ENCODE peak calls at places on chromosomes 6 and 20, in five cellular contexts. W is dorsolateral prefrontal cortex, M is NCI-H2081, E is retina, B is neural progenitor cell. D is an unnamed sample.

GRCh38 chr6:42979523-42980177 is 669 bp upstream of the PEX6 start:
- DNase-seq in W (no peak), E (no peak), B (no peak), M (no peak), D (no peak)

GRCh38 chr6:140921366-140922226 is 1211.1 kb upstream of the GJE1 start:
- DNase-seq in B (peak; percentile 58), W (no peak), E (no peak), M (no peak), D (peak; percentile 70)

GRCh38 chr6:14612016-14612415 is 494.4 kb downstream of the CD83 start:
- DNase-seq in B (no peak), W (no peak), E (no peak), M (no peak), D (no peak)

GRCh38 chr6:9825526-9825925 is 589.3 kb downstream of the TFAP2A start:
- DNase-seq in B (no peak), E (no peak), W (no peak), M (no peak), D (no peak)

GRCh38 chr6:79656134-79656533 is 25.0 kb downstream of the SH3BGRL2 start:
- DNase-seq in E (no peak), B (no peak), M (no peak), W (no peak), D (no peak)

GRCh38 chr6:141415896-141416295 is 716.8 kb upstream of the GJE1 start:
- DNase-seq in W (no peak), E (no peak), B (no peak), M (no peak), D (no peak)

GRCh38 chr6:38322123-38322522 is 317.6 kb downstream of the BTBD9 start:
- DNase-seq in B (no peak), E (no peak), W (no peak), M (no peak), D (no peak)

GRCh38 chr6:38572186-38572813 is 67.4 kb downstream of the BTBD9 start:
- DNase-seq in M (no peak), W (no peak), B (no peak), E (no peak), D (no peak)

GRCh38 chr20:44467289-44467883 is 8.3 kb upstream of the TTPAL start:
- DNase-seq in B (peak; percentile 21), E (no peak), W (no peak), M (no peak), D (peak; percentile 50)

GRCh38 chr6:126804255-126805064 is 314.0 kb upstream of the RSPO3 start:
- DNase-seq in M (peak; percentile 30), B (peak; percentile 59), E (peak; percentile 32), W (no peak), D (peak; percentile 39)

GRCh38 chr6:14865609-14866100 is 380.2 kb upstream of the JARID2 start:
- DNase-seq in E (no peak), B (no peak), W (no peak), M (no peak), D (no peak)

GRCh38 chr6:70651326-70651905 is 16.3 kb upstream of the SMAP1 start:
- DNase-seq in E (no peak), W (no peak), M (no peak), B (no peak), D (no peak)

GRCh38 chr6:168264593-168265335 is 54.8 kb downstream of the DACT2 start:
- DNase-seq in W (no peak), E (no peak), B (no peak), M (no peak), D (no peak)

GRCh38 chr6:31870385-31870921 is 7.8 kb upstream of the NEU1 start:
- DNase-seq in B (no peak), W (no peak), M (no peak), E (no peak), D (no peak)

GRCh38 chr20:7161690-7162089 is 394.2 kb downstream of the BMP2 start:
- DNase-seq in M (peak; percentile 7), W (no peak), B (peak; percentile 32), E (no peak), D (peak; percentile 9)

GRCh38 chr6:74404366-74404765 is 708.4 kb downstream of the CD109 start:
- DNase-seq in M (no peak), E (no peak), B (no peak), W (no peak), D (peak; percentile 36)

GRCh38 chr6:125574604-125575003 is 174.8 kb upstream of the HEY2 start:
- DNase-seq in W (no peak), M (no peak), B (no peak), E (no peak), D (no peak)

GRCh38 chr6:57216235-57217101 is 5.6 kb downstream of the RAB23 start:
- DNase-seq in M (no peak), W (no peak), E (no peak), B (no peak), D (peak; percentile 86)

GRCh38 chr6:156867121-156867520 is 89.9 kb downstream of the ARID1B start:
- DNase-seq in B (no peak), E (no peak), W (no peak), M (no peak), D (no peak)

D was measured in astrocyte of the cerebellum.